ENCODE peak calls at places on chromosome 18, in seven cellular contexts. O is body of pancreas; Z is NB4; V is CD8-positive, alpha-beta T cell; H is spleen; I is GM23338; X is hepatocyte. C is an unnamed sample.
A peak's percentile ranks its signal among the peaks of the same experiment; 100 is the strongest.

GRCh38 chr18:76412010-76412817 is 82.8 kb downstream of the ZNF516 start:
- DNase-seq in H (no peak), I (no peak), O (no peak), V (no peak), Z (no peak), X (no peak), C (peak; percentile 66)

GRCh38 chr18:31061945-31062344 is 19.4 kb upstream of the DSC3 start:
- DNase-seq in V (no peak), I (no peak), O (no peak), H (no peak), Z (no peak), X (no peak), C (no peak)

GRCh38 chr18:48795696-48796095 is 155.1 kb downstream of the SMAD7 start:
- DNase-seq in X (no peak), O (no peak), Z (no peak), V (no peak), I (no peak), H (peak; percentile 15), C (no peak)

GRCh38 chr18:48490641-48491040 is 48.2 kb upstream of the CTIF start:
- DNase-seq in V (no peak), O (no peak), H (no peak), Z (no peak), I (no peak), X (no peak), C (peak; percentile 50)

GRCh38 chr18:58928401-58928800 is 63.7 kb downstream of the ZNF532 start:
- DNase-seq in H (no peak), Z (no peak), X (no peak), I (no peak), O (no peak), V (no peak), C (peak; percentile 17)

GRCh38 chr18:71239111-71239624 is 950.3 kb downstream of the SOCS6 start:
- DNase-seq in I (no peak), O (no peak), Z (no peak), H (no peak), X (no peak), V (no peak), C (no peak)

GRCh38 chr18:36446059-36446458 is 148.5 kb downstream of the FHOD3 start:
- DNase-seq in H (no peak), I (no peak), V (no peak), O (no peak), X (no peak), Z (no peak), C (no peak)

GRCh38 chr18:54829856-54830255 is 1.6 kb downstream of the RAB27B start:
- DNase-seq in X (no peak), V (no peak), Z (no peak), I (no peak), O (no peak), H (no peak), C (no peak)

GRCh38 chr18:26405190-26405781 is 143.1 kb downstream of the KCTD1 start:
- DNase-seq in I (peak; percentile 36), Z (peak; percentile 29), X (peak; percentile 51), O (peak; percentile 28), H (no peak), V (no peak), C (peak; percentile 48)

GRCh38 chr18:36511791-36512352 is 214.4 kb downstream of the FHOD3 start:
- DNase-seq in H (no peak), V (no peak), I (no peak), O (no peak), Z (peak; percentile 80), X (no peak), C (no peak)

GRCh38 chr18:63590368-63590767 is 3.2 kb downstream of the SERPINB13 start:
- DNase-seq in V (no peak), H (no peak), X (no peak), O (no peak), I (no peak), Z (peak; percentile 97), C (peak; percentile 26)

GRCh38 chr18:63592506-63592905 is 5.4 kb downstream of the SERPINB13 start:
- DNase-seq in I (no peak), H (no peak), Z (no peak), V (no peak), X (no peak), O (no peak), C (no peak)

GRCh38 chr18:63590966-63591695 is 4.0 kb downstream of the SERPINB13 start:
- DNase-seq in X (no peak), H (no peak), I (no peak), V (no peak), O (no peak), Z (no peak), C (no peak)

GRCh38 chr18:63588869-63589268 is 1.7 kb downstream of the SERPINB13 start:
- DNase-seq in X (no peak), V (no peak), I (no peak), Z (peak; percentile 44), O (no peak), H (no peak), C (no peak)

DNA sequence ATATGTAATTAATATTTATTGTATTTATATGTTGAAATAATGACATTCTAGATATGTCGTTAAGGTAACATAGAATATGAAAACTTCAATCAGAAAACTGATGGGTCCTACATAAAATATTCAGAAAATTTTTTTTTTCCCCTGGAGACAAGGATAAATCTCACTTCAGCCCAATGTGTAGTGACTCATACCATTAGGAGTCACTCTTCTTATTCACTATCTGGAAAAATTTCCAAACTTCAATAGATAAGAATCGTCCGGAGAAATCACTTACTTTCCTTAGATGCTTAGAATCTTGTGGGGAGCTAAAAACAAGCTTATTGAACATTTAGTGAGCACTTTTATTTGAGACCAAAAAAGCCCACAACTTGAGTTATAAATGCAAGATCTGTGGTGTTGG is 4.6 kb downstream of the SERPINB13 start:
- DNase-seq in Z (no peak), I (no peak), H (no peak), O (no peak), V (no peak), X (no peak), C (no peak)
- TF ChIP-seq CTCF in Z (no peak), I (no peak), H (no peak), O (no peak), V (no peak), X (no peak), C (no peak)

DNA sequence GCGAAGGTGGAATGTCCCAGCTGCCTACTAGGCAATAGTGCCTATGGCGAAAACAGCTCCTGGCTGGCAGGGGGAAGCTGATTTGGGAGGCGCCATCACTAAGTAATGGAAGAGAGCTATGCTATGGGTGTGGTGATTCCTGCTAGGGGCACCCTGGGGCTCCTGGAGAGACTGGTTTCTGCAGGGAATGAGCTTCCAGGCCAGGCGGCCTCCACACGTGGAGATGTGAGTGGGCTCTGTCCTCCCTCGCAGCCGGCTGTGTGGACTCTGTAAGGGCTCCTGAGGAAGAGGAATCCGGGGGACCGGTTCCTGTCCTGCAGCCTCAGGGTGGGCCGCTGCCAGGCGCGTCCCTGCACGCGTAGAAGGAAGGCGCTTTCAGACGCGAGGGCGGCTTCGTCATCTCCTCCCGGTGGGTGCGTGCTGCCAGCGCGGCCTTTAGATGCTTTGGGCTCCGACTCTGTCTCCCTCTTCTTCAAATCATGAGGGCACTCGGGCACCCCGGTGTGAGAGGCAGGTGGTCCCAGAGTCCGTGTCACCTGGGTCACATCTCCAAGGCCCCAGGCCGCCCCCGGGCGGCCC is 55.5 kb upstream of the ANKRD62 start:
- DNase-seq in X (peak; percentile 48), H (no peak), Z (no peak), O (peak; percentile 42), I (peak; percentile 75), V (no peak), C (no peak)
- H3K4me3 ChIP-seq in X (no peak overlapping the region), H (peak overlapping the region; percentile 56), Z (no peak overlapping the region), O (no peak overlapping the region), I (peak overlapping the region; percentile 71), V (peak overlapping the region; percentile 50), C (peak overlapping the region; percentile 58)

DNA sequence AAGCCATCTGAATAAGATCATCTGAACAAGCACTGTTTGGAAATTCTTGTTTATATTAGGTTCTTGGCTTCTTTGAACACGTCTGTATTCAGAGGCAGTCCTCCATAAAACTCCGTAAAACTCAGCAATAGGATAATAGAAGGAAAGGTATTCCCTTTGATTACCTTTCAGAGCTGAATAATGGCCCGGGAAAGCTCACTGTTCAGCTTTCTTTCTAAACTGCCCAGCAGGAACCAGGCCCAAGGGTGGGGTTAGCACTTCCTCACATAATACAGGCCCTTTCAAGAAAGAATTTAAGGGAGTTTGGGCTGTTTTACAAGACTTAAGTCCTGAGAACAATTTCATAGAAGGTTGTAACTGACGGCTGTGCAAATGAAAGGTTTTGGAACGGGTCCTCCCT is 72.2 kb upstream of the PHLPP1 start:
- DNase-seq in O (no peak), X (no peak), V (no peak), H (no peak), Z (no peak), I (no peak), C (no peak)
- TF ChIP-seq CTCF in O (no peak), X (no peak), V (no peak), H (no peak), Z (no peak), I (no peak), C (no peak)

DNA sequence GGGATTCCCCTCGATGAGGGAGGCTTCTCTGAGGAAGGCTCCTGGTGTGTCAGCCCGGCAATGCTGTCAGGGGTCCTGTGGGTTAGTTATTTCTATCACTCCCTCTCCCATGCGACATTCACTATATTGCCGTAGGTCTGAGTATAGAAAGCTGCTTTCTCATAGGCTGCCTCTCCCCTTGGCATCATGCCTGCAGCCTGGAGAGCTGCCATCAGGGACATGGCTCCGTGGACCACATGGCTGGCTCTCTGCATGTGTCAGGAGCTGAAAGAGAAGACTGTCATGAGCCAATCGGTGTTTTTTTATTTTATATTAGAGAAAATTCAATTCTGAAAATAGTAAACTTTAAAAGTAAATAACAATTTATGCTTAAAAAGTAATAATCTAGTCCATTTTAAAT is 198.0 kb downstream of the CDH20 start:
- DNase-seq in H (no peak), Z (no peak), V (no peak), I (no peak), X (no peak), O (no peak), C (peak; percentile 52)
- H3K4me3 ChIP-seq in H (no peak overlapping the region), Z (no peak overlapping the region), V (no peak overlapping the region), I (no peak overlapping the region), X (no peak overlapping the region), O (no peak overlapping the region), C (no peak overlapping the region)

GRCh38 chr18:65937180-65937579 is 186.4 kb downstream of the CDH7 start:
- DNase-seq in O (no peak), X (no peak), Z (no peak), I (no peak), V (no peak), H (no peak), C (no peak)

GRCh38 chr18:65941482-65941881 is 190.7 kb downstream of the CDH7 start:
- DNase-seq in Z (no peak), I (no peak), H (no peak), X (no peak), V (no peak), O (no peak), C (no peak)

GRCh38 chr18:65934874-65935273 is 184.1 kb downstream of the CDH7 start:
- DNase-seq in Z (no peak), H (no peak), I (no peak), V (no peak), O (no peak), X (no peak), C (no peak)

GRCh38 chr18:65938592-65939372 is 188.0 kb downstream of the CDH7 start:
- DNase-seq in Z (peak; percentile 63), O (peak; percentile 35), H (no peak), V (no peak), X (peak; percentile 27), I (peak; percentile 89), C (peak; percentile 2)

GRCh38 chr18:65936678-65937077 is 185.9 kb downstream of the CDH7 start:
- DNase-seq in X (no peak), V (no peak), H (no peak), Z (no peak), O (no peak), I (no peak), C (no peak)
- TF ChIP-seq CTCF in X (peak; percentile 3), V (no peak), H (no peak), Z (no peak), O (no peak), I (peak; percentile 27), C (no peak)

GRCh38 chr18:9916814-9917213 is 3.0 kb downstream of the VAPA start:
- DNase-seq in O (no peak), I (no peak), Z (no peak), X (no peak), H (no peak), V (no peak), C (no peak)
- H3K4me3 ChIP-seq in O (no peak overlapping the region), I (peak overlapping the region; percentile 84), Z (peak overlapping the region; percentile 93), X (no peak overlapping the region), H (no peak overlapping the region), V (no peak overlapping the region), C (no peak overlapping the region)